ENCODE peak calls at places on chromosomes 2 and 18, in eight cellular contexts. One of them, this sample, is unnamed.

GRCh38 chr2:218400930-218401833 is 1.5 kb downstream of the CTDSP1 start:
- DNase-seq in C1 segment of cervical spinal cord: no peak
- DNase-seq in KG1: no peak
- DNase-seq in tibial artery: peak
- DNase-seq in activated CD4-positive, alpha-beta T cell treated with anti-CD3 and anti-CD28 coated beads for 4 hours: peak
- DNase-seq in heart right ventricle: peak
- DNase-seq in GM04504: no peak
- DNase-seq in activated T-helper 1 cell treated with anti-CD3 and anti-CD28 coated beads, Interleukin-2, amount 50 U/mL, for 16 hours: no peak
- DNase-seq in this sample: no peak

GRCh38 chr2:86822668-86823067 is 32.0 kb upstream of the CD8A start:
- DNase-seq in C1 segment of cervical spinal cord: no peak
- DNase-seq in KG1: no peak
- DNase-seq in tibial artery: no peak
- DNase-seq in activated CD4-positive, alpha-beta T cell treated with anti-CD3 and anti-CD28 coated beads for 4 hours: no peak
- DNase-seq in heart right ventricle: no peak
- DNase-seq in GM04504: no peak
- DNase-seq in activated T-helper 1 cell treated with anti-CD3 and anti-CD28 coated beads, Interleukin-2, amount 50 U/mL, for 16 hours: no peak
- DNase-seq in this sample: no peak

GRCh38 chr2:109663721-109664120 is 49.6 kb downstream of the SOWAHC start:
- DNase-seq in C1 segment of cervical spinal cord: no peak
- DNase-seq in KG1: no peak
- DNase-seq in tibial artery: peak
- DNase-seq in activated CD4-positive, alpha-beta T cell treated with anti-CD3 and anti-CD28 coated beads for 4 hours: no peak
- DNase-seq in heart right ventricle: peak
- DNase-seq in GM04504: peak
- DNase-seq in activated T-helper 1 cell treated with anti-CD3 and anti-CD28 coated beads, Interleukin-2, amount 50 U/mL, for 16 hours: no peak
- DNase-seq in this sample: no peak

GRCh38 chr2:8332646-8333045 is 349.2 kb upstream of the ID2 start:
- DNase-seq in C1 segment of cervical spinal cord: no peak
- DNase-seq in KG1: no peak
- DNase-seq in tibial artery: no peak
- DNase-seq in activated CD4-positive, alpha-beta T cell treated with anti-CD3 and anti-CD28 coated beads for 4 hours: no peak
- DNase-seq in heart right ventricle: no peak
- DNase-seq in GM04504: no peak
- DNase-seq in activated T-helper 1 cell treated with anti-CD3 and anti-CD28 coated beads, Interleukin-2, amount 50 U/mL, for 16 hours: no peak
- DNase-seq in this sample: no peak

GRCh38 chr2:239470151-239470900 is 69.5 kb upstream of the HDAC4 start:
- DNase-seq in C1 segment of cervical spinal cord: no peak
- DNase-seq in KG1: no peak
- DNase-seq in tibial artery: no peak
- DNase-seq in activated CD4-positive, alpha-beta T cell treated with anti-CD3 and anti-CD28 coated beads for 4 hours: no peak
- DNase-seq in heart right ventricle: no peak
- DNase-seq in GM04504: no peak
- DNase-seq in activated T-helper 1 cell treated with anti-CD3 and anti-CD28 coated beads, Interleukin-2, amount 50 U/mL, for 16 hours: no peak
- DNase-seq in this sample: no peak

GRCh38 chr2:203582468-203582867 is 47.4 kb upstream of the RAPH1 start:
- DNase-seq in C1 segment of cervical spinal cord: no peak
- DNase-seq in KG1: no peak
- DNase-seq in tibial artery: no peak
- DNase-seq in activated CD4-positive, alpha-beta T cell treated with anti-CD3 and anti-CD28 coated beads for 4 hours: no peak
- DNase-seq in heart right ventricle: no peak
- DNase-seq in GM04504: no peak
- DNase-seq in activated T-helper 1 cell treated with anti-CD3 and anti-CD28 coated beads, Interleukin-2, amount 50 U/mL, for 16 hours: no peak
- DNase-seq in this sample: no peak

GRCh38 chr2:108908717-108909077 is 80.3 kb downstream of the EDAR start:
- DNase-seq in C1 segment of cervical spinal cord: no peak
- DNase-seq in KG1: no peak
- DNase-seq in tibial artery: no peak
- DNase-seq in activated CD4-positive, alpha-beta T cell treated with anti-CD3 and anti-CD28 coated beads for 4 hours: no peak
- DNase-seq in heart right ventricle: no peak
- DNase-seq in GM04504: no peak
- DNase-seq in activated T-helper 1 cell treated with anti-CD3 and anti-CD28 coated beads, Interleukin-2, amount 50 U/mL, for 16 hours: no peak
- DNase-seq in this sample: no peak

GRCh38 chr18:33231474-33232317 is 208.8 kb downstream of the CCDC178 start:
- DNase-seq in C1 segment of cervical spinal cord: no peak
- DNase-seq in KG1: peak
- DNase-seq in tibial artery: peak
- DNase-seq in activated CD4-positive, alpha-beta T cell treated with anti-CD3 and anti-CD28 coated beads for 4 hours: peak
- DNase-seq in heart right ventricle: peak
- DNase-seq in GM04504: peak
- DNase-seq in activated T-helper 1 cell treated with anti-CD3 and anti-CD28 coated beads, Interleukin-2, amount 50 U/mL, for 16 hours: no peak
- DNase-seq in this sample: no peak

GRCh38 chr2:148876190-148876588 is 1.2 kb downstream of the KIF5C start:
- DNase-seq in C1 segment of cervical spinal cord: no peak
- DNase-seq in KG1: no peak
- DNase-seq in tibial artery: no peak
- DNase-seq in activated CD4-positive, alpha-beta T cell treated with anti-CD3 and anti-CD28 coated beads for 4 hours: peak
- DNase-seq in heart right ventricle: no peak
- DNase-seq in GM04504: no peak
- DNase-seq in activated T-helper 1 cell treated with anti-CD3 and anti-CD28 coated beads, Interleukin-2, amount 50 U/mL, for 16 hours: no peak
- DNase-seq in this sample: no peak

GRCh38 chr2:45851576-45852304 is 200.3 kb downstream of the PRKCE start:
- DNase-seq in C1 segment of cervical spinal cord: no peak
- DNase-seq in KG1: no peak
- DNase-seq in tibial artery: no peak
- DNase-seq in activated CD4-positive, alpha-beta T cell treated with anti-CD3 and anti-CD28 coated beads for 4 hours: no peak
- DNase-seq in heart right ventricle: no peak
- DNase-seq in GM04504: peak
- DNase-seq in activated T-helper 1 cell treated with anti-CD3 and anti-CD28 coated beads, Interleukin-2, amount 50 U/mL, for 16 hours: no peak
- DNase-seq in this sample: no peak

GRCh38 chr2:210167227-210167626 is 4.0 kb downstream of the KANSL1L start:
- DNase-seq in C1 segment of cervical spinal cord: no peak
- DNase-seq in KG1: no peak
- DNase-seq in tibial artery: no peak
- DNase-seq in activated CD4-positive, alpha-beta T cell treated with anti-CD3 and anti-CD28 coated beads for 4 hours: no peak
- DNase-seq in heart right ventricle: no peak
- DNase-seq in GM04504: no peak
- DNase-seq in activated T-helper 1 cell treated with anti-CD3 and anti-CD28 coated beads, Interleukin-2, amount 50 U/mL, for 16 hours: no peak
- DNase-seq in this sample: no peak

GRCh38 chr18:7766383-7766782 is 199.3 kb downstream of the PTPRM start:
- DNase-seq in C1 segment of cervical spinal cord: no peak
- DNase-seq in KG1: no peak
- DNase-seq in tibial artery: no peak
- DNase-seq in activated CD4-positive, alpha-beta T cell treated with anti-CD3 and anti-CD28 coated beads for 4 hours: no peak
- DNase-seq in heart right ventricle: no peak
- DNase-seq in GM04504: no peak
- DNase-seq in activated T-helper 1 cell treated with anti-CD3 and anti-CD28 coated beads, Interleukin-2, amount 50 U/mL, for 16 hours: no peak
- DNase-seq in this sample: no peak

GRCh38 chr2:190180313-190181065 is 118.0 kb upstream of the MSTN start:
- DNase-seq in C1 segment of cervical spinal cord: peak
- DNase-seq in KG1: no peak
- DNase-seq in tibial artery: no peak
- DNase-seq in activated CD4-positive, alpha-beta T cell treated with anti-CD3 and anti-CD28 coated beads for 4 hours: no peak
- DNase-seq in heart right ventricle: peak
- DNase-seq in GM04504: no peak
- DNase-seq in activated T-helper 1 cell treated with anti-CD3 and anti-CD28 coated beads, Interleukin-2, amount 50 U/mL, for 16 hours: no peak
- DNase-seq in this sample: no peak

GRCh38 chr18:74328196-74328595 is 12.6 kb downstream of the C18orf63 start:
- DNase-seq in C1 segment of cervical spinal cord: no peak
- DNase-seq in KG1: no peak
- DNase-seq in tibial artery: no peak
- DNase-seq in activated CD4-positive, alpha-beta T cell treated with anti-CD3 and anti-CD28 coated beads for 4 hours: no peak
- DNase-seq in heart right ventricle: no peak
- DNase-seq in GM04504: no peak
- DNase-seq in activated T-helper 1 cell treated with anti-CD3 and anti-CD28 coated beads, Interleukin-2, amount 50 U/mL, for 16 hours: no peak
- DNase-seq in this sample: no peak

GRCh38 chr2:126634273-126634861 is 21.6 kb upstream of the GYPC start:
- DNase-seq in C1 segment of cervical spinal cord: no peak
- DNase-seq in KG1: no peak
- DNase-seq in tibial artery: no peak
- DNase-seq in activated CD4-positive, alpha-beta T cell treated with anti-CD3 and anti-CD28 coated beads for 4 hours: peak
- DNase-seq in heart right ventricle: no peak
- DNase-seq in GM04504: no peak
- DNase-seq in activated T-helper 1 cell treated with anti-CD3 and anti-CD28 coated beads, Interleukin-2, amount 50 U/mL, for 16 hours: no peak
- DNase-seq in this sample: no peak

GRCh38 chr2:236208281-236208900 is 40.2 kb upstream of the GBX2 start:
- DNase-seq in C1 segment of cervical spinal cord: no peak
- DNase-seq in KG1: no peak
- DNase-seq in tibial artery: no peak
- DNase-seq in activated CD4-positive, alpha-beta T cell treated with anti-CD3 and anti-CD28 coated beads for 4 hours: no peak
- DNase-seq in heart right ventricle: no peak
- DNase-seq in GM04504: no peak
- DNase-seq in activated T-helper 1 cell treated with anti-CD3 and anti-CD28 coated beads, Interleukin-2, amount 50 U/mL, for 16 hours: no peak
- DNase-seq in this sample: no peak

GRCh38 chr2:209425082-209426071 is 1.5 kb downstream of the MAP2 start:
- DNase-seq in C1 segment of cervical spinal cord: no peak
- DNase-seq in KG1: no peak
- DNase-seq in tibial artery: no peak
- DNase-seq in activated CD4-positive, alpha-beta T cell treated with anti-CD3 and anti-CD28 coated beads for 4 hours: no peak
- DNase-seq in heart right ventricle: no peak
- DNase-seq in GM04504: peak
- DNase-seq in activated T-helper 1 cell treated with anti-CD3 and anti-CD28 coated beads, Interleukin-2, amount 50 U/mL, for 16 hours: no peak
- DNase-seq in this sample: no peak

GRCh38 chr2:50746526-50746925 is 285.4 kb downstream of the NRXN1 start:
- DNase-seq in C1 segment of cervical spinal cord: no peak
- DNase-seq in KG1: no peak
- DNase-seq in tibial artery: no peak
- DNase-seq in activated CD4-positive, alpha-beta T cell treated with anti-CD3 and anti-CD28 coated beads for 4 hours: no peak
- DNase-seq in heart right ventricle: no peak
- DNase-seq in GM04504: no peak
- DNase-seq in activated T-helper 1 cell treated with anti-CD3 and anti-CD28 coated beads, Interleukin-2, amount 50 U/mL, for 16 hours: no peak
- DNase-seq in this sample: no peak

GRCh38 chr2:96241901-96242611 is 23.7 kb downstream of the TMEM127 start:
- DNase-seq in C1 segment of cervical spinal cord: no peak
- DNase-seq in KG1: no peak
- DNase-seq in tibial artery: peak
- DNase-seq in activated CD4-positive, alpha-beta T cell treated with anti-CD3 and anti-CD28 coated beads for 4 hours: peak
- DNase-seq in heart right ventricle: no peak
- DNase-seq in GM04504: peak
- DNase-seq in activated T-helper 1 cell treated with anti-CD3 and anti-CD28 coated beads, Interleukin-2, amount 50 U/mL, for 16 hours: peak
- DNase-seq in this sample: no peak

GRCh38 chr2:131045286-131045924 is 47.9 kb downstream of the FAM168B start:
- DNase-seq in C1 segment of cervical spinal cord: no peak
- DNase-seq in KG1: no peak
- DNase-seq in tibial artery: no peak
- DNase-seq in activated CD4-positive, alpha-beta T cell treated with anti-CD3 and anti-CD28 coated beads for 4 hours: no peak
- DNase-seq in heart right ventricle: no peak
- DNase-seq in GM04504: no peak
- DNase-seq in activated T-helper 1 cell treated with anti-CD3 and anti-CD28 coated beads, Interleukin-2, amount 50 U/mL, for 16 hours: no peak
- DNase-seq in this sample: no peak

GRCh38 chr2:216991563-216991962 is 131.7 kb upstream of the TNP1 start:
- DNase-seq in C1 segment of cervical spinal cord: no peak
- DNase-seq in KG1: no peak
- DNase-seq in tibial artery: peak
- DNase-seq in activated CD4-positive, alpha-beta T cell treated with anti-CD3 and anti-CD28 coated beads for 4 hours: no peak
- DNase-seq in heart right ventricle: peak
- DNase-seq in GM04504: no peak
- DNase-seq in activated T-helper 1 cell treated with anti-CD3 and anti-CD28 coated beads, Interleukin-2, amount 50 U/mL, for 16 hours: no peak
- DNase-seq in this sample: no peak

GRCh38 chr2:50763776-50764175 is 268.2 kb downstream of the NRXN1 start:
- DNase-seq in C1 segment of cervical spinal cord: no peak
- DNase-seq in KG1: no peak
- DNase-seq in tibial artery: no peak
- DNase-seq in activated CD4-positive, alpha-beta T cell treated with anti-CD3 and anti-CD28 coated beads for 4 hours: no peak
- DNase-seq in heart right ventricle: no peak
- DNase-seq in GM04504: no peak
- DNase-seq in activated T-helper 1 cell treated with anti-CD3 and anti-CD28 coated beads, Interleukin-2, amount 50 U/mL, for 16 hours: no peak
- DNase-seq in this sample: no peak

GRCh38 chr2:95333888-95334338 is 36.8 kb downstream of the KCNIP3 start:
- DNase-seq in C1 segment of cervical spinal cord: no peak
- DNase-seq in KG1: no peak
- DNase-seq in tibial artery: no peak
- DNase-seq in activated CD4-positive, alpha-beta T cell treated with anti-CD3 and anti-CD28 coated beads for 4 hours: no peak
- DNase-seq in heart right ventricle: peak
- DNase-seq in GM04504: peak
- DNase-seq in activated T-helper 1 cell treated with anti-CD3 and anti-CD28 coated beads, Interleukin-2, amount 50 U/mL, for 16 hours: no peak
- DNase-seq in this sample: no peak

GRCh38 chr18:22223263-22223960 is 54.0 kb downstream of the GATA6 start:
- DNase-seq in C1 segment of cervical spinal cord: no peak
- DNase-seq in KG1: no peak
- DNase-seq in tibial artery: peak
- DNase-seq in activated CD4-positive, alpha-beta T cell treated with anti-CD3 and anti-CD28 coated beads for 4 hours: no peak
- DNase-seq in heart right ventricle: peak
- DNase-seq in GM04504: peak
- DNase-seq in activated T-helper 1 cell treated with anti-CD3 and anti-CD28 coated beads, Interleukin-2, amount 50 U/mL, for 16 hours: no peak
- DNase-seq in this sample: no peak

GRCh38 chr2:165958313-165958712 is 4.7 kb upstream of the TTC21B start:
- DNase-seq in C1 segment of cervical spinal cord: no peak
- DNase-seq in KG1: no peak
- DNase-seq in tibial artery: no peak
- DNase-seq in activated CD4-positive, alpha-beta T cell treated with anti-CD3 and anti-CD28 coated beads for 4 hours: no peak
- DNase-seq in heart right ventricle: no peak
- DNase-seq in GM04504: no peak
- DNase-seq in activated T-helper 1 cell treated with anti-CD3 and anti-CD28 coated beads, Interleukin-2, amount 50 U/mL, for 16 hours: no peak
- DNase-seq in this sample: no peak

GRCh38 chr2:88754585-88755305 is 63.3 kb downstream of the RPIA start:
- DNase-seq in C1 segment of cervical spinal cord: no peak
- DNase-seq in KG1: peak
- DNase-seq in tibial artery: no peak
- DNase-seq in activated CD4-positive, alpha-beta T cell treated with anti-CD3 and anti-CD28 coated beads for 4 hours: no peak
- DNase-seq in heart right ventricle: no peak
- DNase-seq in GM04504: no peak
- DNase-seq in activated T-helper 1 cell treated with anti-CD3 and anti-CD28 coated beads, Interleukin-2, amount 50 U/mL, for 16 hours: no peak
- DNase-seq in this sample: no peak

GRCh38 chr2:193935114-193935513 is 1721.9 kb upstream of the SLC39A10 start:
- DNase-seq in C1 segment of cervical spinal cord: no peak
- DNase-seq in KG1: no peak
- DNase-seq in tibial artery: no peak
- DNase-seq in activated CD4-positive, alpha-beta T cell treated with anti-CD3 and anti-CD28 coated beads for 4 hours: no peak
- DNase-seq in heart right ventricle: no peak
- DNase-seq in GM04504: no peak
- DNase-seq in activated T-helper 1 cell treated with anti-CD3 and anti-CD28 coated beads, Interleukin-2, amount 50 U/mL, for 16 hours: no peak
- DNase-seq in this sample: no peak

GRCh38 chr18:3652380-3653262 is 202.6 kb downstream of the TGIF1 start:
- DNase-seq in C1 segment of cervical spinal cord: no peak
- DNase-seq in KG1: no peak
- DNase-seq in tibial artery: no peak
- DNase-seq in activated CD4-positive, alpha-beta T cell treated with anti-CD3 and anti-CD28 coated beads for 4 hours: peak
- DNase-seq in heart right ventricle: peak
- DNase-seq in GM04504: peak
- DNase-seq in activated T-helper 1 cell treated with anti-CD3 and anti-CD28 coated beads, Interleukin-2, amount 50 U/mL, for 16 hours: peak
- DNase-seq in this sample: no peak

GRCh38 chr2:177031435-177032222 is 181.0 kb upstream of the HNRNPA3 start:
- DNase-seq in C1 segment of cervical spinal cord: no peak
- DNase-seq in KG1: no peak
- DNase-seq in tibial artery: no peak
- DNase-seq in activated CD4-positive, alpha-beta T cell treated with anti-CD3 and anti-CD28 coated beads for 4 hours: no peak
- DNase-seq in heart right ventricle: no peak
- DNase-seq in GM04504: no peak
- DNase-seq in activated T-helper 1 cell treated with anti-CD3 and anti-CD28 coated beads, Interleukin-2, amount 50 U/mL, for 16 hours: no peak
- DNase-seq in this sample: no peak